ENCODE peak calls at places on chromosomes 6 and 20, in nine cellular contexts. T is HFFc6; X is bronchial epithelial cell; U is spleen; F is activated naive CD8-positive, alpha-beta T cell treated with anti-CD3 and anti-CD28 coated beads, Interleukin-2, amount 50 U/mL, for 16 hours; M is endothelial cell; G is HT1080; D is NCI-H1092; A is AG09319. S is an unnamed sample.

GRCh38 chr20:21505161-21505809 is 8.6 kb downstream of the NKX2-2 start:
- DNase-seq in T (peak; percentile 25), X (no peak), U (peak; percentile 91), F (peak; percentile 65), M (peak; percentile 90), G (peak; percentile 65), D (no peak), A (no peak), S (peak; percentile 28)

GRCh38 chr20:11881453-11881852 is 36.2 kb upstream of the BTBD3 start:
- DNase-seq in T (no peak), X (no peak), U (no peak), F (no peak), M (no peak), G (no peak), D (no peak), A (no peak), S (no peak)

GRCh38 chr6:138161434-138162103 is at the start of gene ARFGEF3:
- DNase-seq in T (no peak), X (peak; percentile 17), U (peak; percentile 82), F (peak; percentile 16), M (peak; percentile 69), G (peak; percentile 43), D (peak; percentile 18), A (no peak), S (no peak)

GRCh38 chr6:72552938-72553337 is 68.9 kb upstream of the KCNQ5 start:
- DNase-seq in T (peak; percentile 68), X (peak; percentile 85), U (no peak), F (no peak), M (no peak), G (peak; percentile 55), D (no peak), A (peak; percentile 56), S (peak; percentile 68)

GRCh38 chr6:157980288-157981131 is 1.2 kb upstream of the SYNJ2 start:
- DNase-seq in T (no peak), X (no peak), U (peak; percentile 86), F (no peak), M (no peak), G (no peak), D (no peak), A (no peak), S (no peak)

GRCh38 chr20:23436681-23437080 is 2.8 kb upstream of the CSTL1 start:
- DNase-seq in T (no peak), X (no peak), U (no peak), F (no peak), M (peak; percentile 17), G (peak; percentile 14), D (no peak), A (no peak), S (no peak)

GRCh38 chr6:152700427-152700826 is 2.7 kb downstream of the MYCT1 start:
- DNase-seq in T (no peak), X (no peak), U (no peak), F (no peak), M (no peak), G (no peak), D (no peak), A (no peak), S (no peak)

GRCh38 chr6:135211306-135211702 is 30.2 kb downstream of the MYB start:
- DNase-seq in T (no peak), X (no peak), U (no peak), F (no peak), M (no peak), G (no peak), D (no peak), A (no peak), S (no peak)

GRCh38 chr20:409697-410559 is 1.8 kb downstream of the RBCK1 start:
- DNase-seq in T (no peak), X (no peak), U (peak; percentile 81), F (no peak), M (no peak), G (no peak), D (no peak), A (no peak), S (no peak)

GRCh38 chr20:3663031-3663701 is at the start of gene GFRA4:
- DNase-seq in T (no peak), X (no peak), U (peak; percentile 57), F (no peak), M (no peak), G (no peak), D (no peak), A (no peak), S (no peak)

GRCh38 chr20:54510546-54511129 is 35.2 kb downstream of the DOK5 start:
- DNase-seq in T (no peak), X (no peak), U (no peak), F (no peak), M (no peak), G (no peak), D (no peak), A (peak; percentile 18), S (no peak)

GRCh38 chr6:17098007-17098406 is 3.8 kb upstream of the STMND1 start:
- DNase-seq in T (no peak), X (no peak), U (no peak), F (no peak), M (no peak), G (no peak), D (no peak), A (no peak), S (no peak)

GRCh38 chr20:41004561-41005360 is 23.9 kb upstream of the TOP1 start:
- DNase-seq in T (no peak), X (peak; percentile 78), U (no peak), F (no peak), M (no peak), G (peak; percentile 38), D (no peak), A (no peak), S (no peak)

GRCh38 chr6:92124126-92124525 is 1295.2 kb downstream of the EPHA7 start:
- DNase-seq in T (no peak), X (peak; percentile 84), U (no peak), F (no peak), M (no peak), G (peak; percentile 77), D (no peak), A (no peak), S (peak; percentile 54)

GRCh38 chr20:15031546-15032351 is 694.3 kb upstream of the FLRT3 start:
- DNase-seq in T (no peak), X (no peak), U (peak; percentile 67), F (no peak), M (no peak), G (no peak), D (no peak), A (no peak), S (no peak)

GRCh38 chr6:52390361-52390727 is 28.4 kb downstream of the PAQR8 start:
- DNase-seq in T (peak; percentile 22), X (peak; percentile 76), U (no peak), F (peak; percentile 18), M (no peak), G (peak; percentile 93), D (no peak), A (no peak), S (peak; percentile 47)

GRCh38 chr6:166621114-166621540 is 5.9 kb downstream of the RPS6KA2 start:
- DNase-seq in T (no peak), X (no peak), U (no peak), F (no peak), M (no peak), G (no peak), D (no peak), A (no peak), S (no peak)

GRCh38 chr20:8642247-8642646 is 426.6 kb upstream of the PLCB4 start:
- DNase-seq in T (no peak), X (peak; percentile 44), U (no peak), F (no peak), M (no peak), G (no peak), D (no peak), A (no peak), S (no peak)

GRCh38 chr20:1907586-1907985 is 12.4 kb downstream of the SIRPA start:
- DNase-seq in T (peak; percentile 25), X (no peak), U (no peak), F (no peak), M (no peak), G (peak; percentile 80), D (no peak), A (no peak), S (no peak)

GRCh38 chr6:14888575-14889000 is 357.3 kb upstream of the JARID2 start:
- DNase-seq in T (no peak), X (no peak), U (no peak), F (no peak), M (no peak), G (no peak), D (no peak), A (no peak), S (no peak)

GRCh38 chr6:33862536-33862935 is 58.7 kb upstream of the MLN start:
- DNase-seq in T (no peak), X (no peak), U (no peak), F (no peak), M (no peak), G (no peak), D (no peak), A (no peak), S (no peak)

GRCh38 chr20:12928755-12929401 is 79.9 kb upstream of the SPTLC3 start:
- DNase-seq in T (peak; percentile 25), X (peak; percentile 91), U (no peak), F (no peak), M (no peak), G (peak; percentile 97), D (no peak), A (no peak), S (peak; percentile 78)

GRCh38 chr20:2986466-2986865 is 57.0 kb upstream of the GNRH2 start:
- DNase-seq in T (no peak), X (peak; percentile 86), U (no peak), F (peak; percentile 14), M (no peak), G (peak; percentile 34), D (no peak), A (no peak), S (no peak)

GRCh38 chr6:129661478-129662405 is 48.2 kb downstream of the ARHGAP18 start:
- DNase-seq in T (no peak), X (no peak), U (no peak), F (no peak), M (no peak), G (no peak), D (no peak), A (no peak), S (no peak)

GRCh38 chr6:37049990-37050853 is 44.8 kb downstream of the FGD2 start:
- DNase-seq in T (no peak), X (no peak), U (peak; percentile 95), F (peak; percentile 25), M (no peak), G (no peak), D (no peak), A (no peak), S (no peak)

GRCh38 chr20:32144898-32145662 is 35.6 kb downstream of the TM9SF4 start:
- DNase-seq in T (no peak), X (no peak), U (peak; percentile 23), F (no peak), M (no peak), G (no peak), D (no peak), A (no peak), S (no peak)

S was measured in HS-5.